ENCODE peak calls at places on chromosomes 7 and 10, in five cellular contexts. B is IMR-90, A is upper lobe of right lung, N is cardiac muscle cell, R is HL-60. U is an unnamed sample.

GRCh38 chr10:126690534-126690933 is 20.0 kb upstream of the C10orf90 start:
- DNase-seq in B (no peak), A (no peak), N (no peak), R (no peak), U (no peak)

GRCh38 chr7:20235303-20235702 is 18.1 kb upstream of the MACC1 start:
- DNase-seq in B (no peak), A (no peak), N (no peak), R (no peak), U (no peak)

GRCh38 chr7:101172854-101173751 is 7.0 kb downstream of the NAT16 start:
- DNase-seq in B (peak), A (peak), N (peak), R (no peak), U (no peak)

GRCh38 chr7:43295429-43295828 is 183.0 kb downstream of the HECW1 start:
- DNase-seq in B (no peak), A (no peak), N (no peak), R (no peak), U (no peak)

GRCh38 chr7:130334274-130334673 is 10.3 kb upstream of the CPA5 start:
- DNase-seq in B (peak), A (no peak), N (peak), R (no peak), U (no peak)

GRCh38 chr10:7100004-7100697 is 310.7 kb downstream of the SFMBT2 start:
- DNase-seq in B (no peak), A (no peak), N (no peak), R (no peak), U (no peak)

GRCh38 chr7:48841750-48842149 is 82.6 kb upstream of the CDC14C start:
- DNase-seq in B (no peak), A (no peak), N (no peak), R (no peak), U (no peak)

GRCh38 chr7:35975851-35976454 is 175.1 kb downstream of the SEPTIN7 start:
- DNase-seq in B (peak), A (no peak), N (peak), R (peak), U (no peak)

GRCh38 chr7:36202347-36202896 is 49.4 kb downstream of the EEPD1 start:
- DNase-seq in B (no peak), A (no peak), N (peak), R (no peak), U (no peak)

GRCh38 chr7:32890010-32890552 is 1.5 kb downstream of the KBTBD2 start:
- DNase-seq in B (peak), A (no peak), N (peak), R (no peak), U (no peak)

GRCh38 chr7:74031403-74032190 is 3.6 kb downstream of the ELN start:
- DNase-seq in B (no peak), A (no peak), N (no peak), R (no peak), U (no peak)

GRCh38 chr7:10429516-10429915 is 544.2 kb upstream of the PHF14 start:
- DNase-seq in B (no peak), A (no peak), N (no peak), R (no peak), U (no peak)

GRCh38 chr10:32793033-32793432 is 165.0 kb downstream of the ITGB1 start:
- DNase-seq in B (no peak), A (no peak), N (no peak), R (no peak), U (no peak)

GRCh38 chr7:142516038-142516501 is 233.2 kb upstream of the PRSS1 start:
- DNase-seq in B (peak), A (no peak), N (peak), R (peak), U (no peak)

GRCh38 chr10:73920084-73920483 is 9.2 kb downstream of the PLAU start:
- DNase-seq in B (no peak), A (no peak), N (peak), R (no peak), U (peak)

GRCh38 chr10:73923935-73924598 is 13.1 kb downstream of the PLAU start:
- DNase-seq in B (no peak), A (no peak), N (no peak), R (no peak), U (no peak)

GRCh38 chr10:73924935-73925334 is 14.0 kb downstream of the PLAU start:
- DNase-seq in B (no peak), A (no peak), N (no peak), R (no peak), U (no peak)

GRCh38 chr10:73922864-73923133 is 11.9 kb downstream of the PLAU start:
- DNase-seq in B (no peak), A (no peak), N (no peak), R (no peak), U (no peak)

DNA sequence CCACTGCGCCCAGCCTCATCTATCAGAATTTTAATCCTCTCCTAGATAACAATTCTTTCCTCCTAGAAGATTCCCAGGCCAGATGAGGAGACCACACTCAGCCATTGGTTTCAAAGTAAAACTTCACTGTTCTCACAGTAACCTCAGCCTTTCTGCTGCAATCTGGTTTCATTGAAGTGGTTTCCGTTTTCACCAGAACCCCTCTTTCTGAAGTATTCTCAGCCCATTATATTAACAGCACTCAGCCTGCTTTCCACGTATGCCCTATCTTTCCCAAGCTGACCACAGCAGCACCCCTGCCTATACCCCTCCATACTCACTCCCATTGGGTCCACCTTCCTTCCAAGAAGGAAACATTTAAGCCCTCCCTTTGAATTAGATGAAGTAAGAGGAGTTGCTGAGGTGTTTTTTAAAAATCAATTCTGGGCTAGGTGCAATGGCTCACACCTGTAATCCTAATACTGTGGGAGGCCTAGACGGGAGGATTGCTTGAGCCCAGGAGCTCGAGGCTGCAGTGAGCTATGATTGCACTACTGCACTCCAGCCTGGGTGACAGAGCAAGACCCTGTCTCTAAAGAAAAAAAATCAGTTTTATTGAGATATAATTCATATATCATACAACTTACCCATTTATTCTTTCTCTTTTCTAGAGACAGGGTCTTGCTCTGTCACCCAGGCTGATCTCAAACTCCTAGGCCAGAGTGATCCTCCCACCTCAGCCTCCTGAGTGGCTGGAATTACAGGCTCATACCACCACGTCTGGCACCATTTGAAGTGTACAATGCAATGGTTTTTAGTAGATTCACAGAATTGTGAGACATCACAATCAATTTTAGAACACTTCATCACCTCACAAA is 11.3 kb downstream of the PLAU start:
- DNase-seq in B (no peak), A (no peak), N (no peak), R (no peak), U (no peak)
- H3K4me3 ChIP-seq in B (no peak), A (no peak), N (no peak), R (no peak), U (no peak)

GRCh38 chr7:3243680-3244079 is 57.4 kb upstream of the SDK1 start:
- DNase-seq in B (no peak), A (no peak), N (no peak), R (no peak), U (no peak)

GRCh38 chr7:3245077-3245476 is 56.0 kb upstream of the SDK1 start:
- DNase-seq in B (peak), A (no peak), N (no peak), R (no peak), U (no peak)

GRCh38 chr7:3243256-3243655 is 57.8 kb upstream of the SDK1 start:
- DNase-seq in B (no peak), A (no peak), N (no peak), R (no peak), U (no peak)

GRCh38 chr7:3245721-3246120 is 55.3 kb upstream of the SDK1 start:
- DNase-seq in B (no peak), A (no peak), N (no peak), R (no peak), U (no peak)

DNA sequence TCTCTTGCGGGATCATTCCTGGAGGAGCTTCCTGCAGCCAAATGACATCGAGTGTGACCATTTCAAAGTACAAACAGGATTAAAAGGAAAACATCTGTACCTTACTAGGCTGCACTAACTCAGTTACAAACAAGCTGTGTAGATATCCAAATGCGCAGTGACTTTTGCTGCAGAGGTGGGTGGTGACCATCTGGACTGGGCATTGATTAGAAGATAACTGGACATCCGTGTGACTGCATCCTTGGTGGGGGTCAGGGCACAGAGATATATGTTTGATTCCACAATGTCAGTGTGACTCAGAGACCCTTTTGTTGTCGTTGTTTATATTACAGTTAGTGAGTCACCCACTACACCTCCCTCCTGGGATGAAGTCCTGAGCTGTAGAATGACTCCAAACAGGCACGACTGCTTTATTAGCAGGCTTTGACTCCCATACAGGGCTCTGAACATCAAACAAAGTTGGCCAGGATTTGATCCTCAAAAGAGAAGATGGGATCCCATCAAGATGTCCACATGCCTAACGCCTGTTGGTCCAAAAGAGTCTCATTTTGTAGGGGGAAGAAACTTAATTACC is 56.7 kb upstream of the SDK1 start:
- DNase-seq in B (peak), A (no peak), N (peak), R (no peak), U (no peak)
- H3K4me3 ChIP-seq in B (no peak), A (no peak), N (no peak), R (no peak), U (no peak)

DNA sequence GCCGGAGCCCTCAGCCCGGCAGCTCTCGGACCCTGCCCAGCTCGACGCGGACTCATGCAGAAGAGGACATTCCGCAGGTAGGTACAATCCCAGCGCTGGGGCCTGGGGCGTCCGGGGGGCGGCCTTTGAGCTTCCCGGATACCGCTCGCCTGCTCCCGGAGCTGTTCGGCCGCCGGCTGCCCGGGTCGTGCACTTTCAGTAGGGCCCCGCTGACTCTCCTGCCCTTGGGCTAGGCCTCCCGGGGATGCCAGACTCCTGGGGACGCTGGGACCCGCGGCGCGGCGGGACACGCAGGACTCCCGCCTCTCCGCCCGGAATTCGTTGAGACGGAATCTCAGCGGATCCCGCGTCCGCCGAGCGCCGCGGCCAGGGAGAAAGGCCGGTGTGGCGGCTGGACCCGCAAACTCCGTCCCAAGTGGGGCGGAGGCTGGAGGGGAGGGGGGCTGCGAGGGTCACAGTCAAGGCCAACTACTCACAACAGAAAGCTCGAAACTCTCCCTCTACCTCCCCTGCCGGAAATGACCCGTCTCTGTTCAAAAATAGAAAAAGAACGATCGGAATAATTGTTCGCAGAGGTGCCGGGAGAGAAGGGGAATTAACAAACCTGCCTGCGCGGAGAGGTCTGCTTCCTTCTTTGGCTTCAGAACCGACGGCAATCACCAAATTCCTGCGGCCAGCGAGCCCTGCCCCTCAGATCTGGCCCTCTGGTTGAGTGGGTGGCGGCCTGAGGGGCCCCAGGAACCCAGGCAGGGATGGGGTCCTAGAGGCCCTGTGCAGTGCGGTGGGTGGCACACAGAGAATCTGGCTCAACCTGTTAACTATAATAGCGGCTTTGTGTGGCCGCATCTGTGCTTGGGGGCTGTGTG is 9.2 kb downstream of the TLX1 start:
- DNase-seq in B (no peak), A (no peak), N (no peak), R (no peak), U (no peak)
- H3K4me3 ChIP-seq in B (no peak), A (no peak), N (no peak), R (no peak), U (no peak)

DNA sequence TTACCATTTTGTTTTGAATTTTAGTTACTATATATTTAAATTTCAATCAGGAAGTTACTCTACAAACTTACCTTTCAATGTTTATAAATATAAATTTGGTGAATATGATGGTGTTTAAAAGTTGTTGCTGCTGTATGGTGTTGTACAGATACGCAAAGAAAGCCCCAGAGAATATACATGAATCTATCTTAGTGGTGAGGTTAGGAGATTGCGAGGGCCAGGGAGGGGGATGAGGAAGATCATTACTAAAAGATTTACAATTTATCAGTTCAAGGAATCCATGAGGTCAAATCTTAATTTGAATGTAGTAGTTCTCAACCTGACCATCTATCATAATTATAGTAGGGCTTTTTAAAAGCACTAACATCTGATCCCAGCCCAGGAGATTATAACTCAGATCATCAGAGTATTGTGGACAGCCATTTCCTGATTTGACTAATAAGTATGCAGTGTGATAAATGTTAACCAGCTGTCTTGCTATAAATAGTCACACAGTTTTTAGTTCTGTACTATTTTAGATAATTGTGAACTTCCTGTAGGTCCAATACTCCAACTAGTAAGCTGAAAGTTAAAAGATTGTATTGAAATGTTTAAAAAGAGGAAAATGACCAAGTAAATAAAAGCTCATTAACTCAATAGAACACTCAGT is 23.6 kb downstream of the FAM3C start:
- DNase-seq in B (peak), A (no peak), N (peak), R (no peak), U (no peak)
- H3K4me3 ChIP-seq in B (no peak), A (no peak), N (no peak), R (no peak), U (no peak)

GRCh38 chr7:27032843-27033242 is 63.0 kb downstream of the HOXA1 start:
- DNase-seq in B (peak), A (no peak), N (no peak), R (no peak), U (no peak)

GRCh38 chr7:27030393-27031001 is 65.3 kb downstream of the HOXA1 start:
- DNase-seq in B (no peak), A (no peak), N (no peak), R (no peak), U (no peak)

GRCh38 chr7:27031289-27032172 is 64.3 kb downstream of the HOXA1 start:
- DNase-seq in B (peak), A (no peak), N (peak), R (peak), U (no peak)
- H3K4me3 ChIP-seq in B (peak), A (no peak), N (no peak), R (no peak), U (no peak)